ENCODE peak calls at places on chromosome 5, in six cellular contexts. One of them, this sample, is unnamed.

GRCh38 chr5:177094224-177095087 is 7.7 kb downstream of the FGFR4 start:
- DNase-seq in activated CD4-positive, CD25-positive, alpha-beta regulatory T cell treated with anti-CD3 and anti-CD28 coated beads, Interleukin-2, amount 50 U/mL, for 16 hours: no peak
- DNase-seq in Right ventricle myocardium inferior: peak
- DNase-seq in CD8-positive, alpha-beta memory T cell: no peak
- DNase-seq in ELR: no peak
- DNase-seq in NCI-H510A treated with DMSO at 0.1 percent for 48 hours: no peak
- DNase-seq in this sample: peak

GRCh38 chr5:170387775-170388174 is 1.4 kb downstream of the KCNMB1 start:
- DNase-seq in ELR: no peak
- DNase-seq in activated CD4-positive, CD25-positive, alpha-beta regulatory T cell treated with anti-CD3 and anti-CD28 coated beads, Interleukin-2, amount 50 U/mL, for 16 hours: no peak
- DNase-seq in NCI-H510A treated with DMSO at 0.1 percent for 48 hours: no peak
- DNase-seq in CD8-positive, alpha-beta memory T cell: no peak
- DNase-seq in Right ventricle myocardium inferior: no peak
- DNase-seq in this sample: no peak

GRCh38 chr5:89156226-89156625 is 273.2 kb upstream of the MEF2C start:
- DNase-seq in Right ventricle myocardium inferior: no peak
- DNase-seq in NCI-H510A treated with DMSO at 0.1 percent for 48 hours: no peak
- DNase-seq in CD8-positive, alpha-beta memory T cell: no peak
- DNase-seq in ELR: no peak
- DNase-seq in activated CD4-positive, CD25-positive, alpha-beta regulatory T cell treated with anti-CD3 and anti-CD28 coated beads, Interleukin-2, amount 50 U/mL, for 16 hours: no peak
- DNase-seq in this sample: no peak

GRCh38 chr5:4189317-4189716 is 593.7 kb downstream of the IRX1 start:
- DNase-seq in Right ventricle myocardium inferior: no peak
- DNase-seq in activated CD4-positive, CD25-positive, alpha-beta regulatory T cell treated with anti-CD3 and anti-CD28 coated beads, Interleukin-2, amount 50 U/mL, for 16 hours: no peak
- DNase-seq in CD8-positive, alpha-beta memory T cell: peak
- DNase-seq in NCI-H510A treated with DMSO at 0.1 percent for 48 hours: no peak
- DNase-seq in ELR: no peak
- DNase-seq in this sample: no peak

GRCh38 chr5:82597437-82597836 is 319.3 kb upstream of the RPS23 start:
- DNase-seq in CD8-positive, alpha-beta memory T cell: no peak
- DNase-seq in Right ventricle myocardium inferior: no peak
- DNase-seq in activated CD4-positive, CD25-positive, alpha-beta regulatory T cell treated with anti-CD3 and anti-CD28 coated beads, Interleukin-2, amount 50 U/mL, for 16 hours: no peak
- DNase-seq in NCI-H510A treated with DMSO at 0.1 percent for 48 hours: no peak
- DNase-seq in ELR: peak
- DNase-seq in this sample: no peak

GRCh38 chr5:139104577-139105271 is 93.4 kb downstream of the SIL1 start:
- DNase-seq in activated CD4-positive, CD25-positive, alpha-beta regulatory T cell treated with anti-CD3 and anti-CD28 coated beads, Interleukin-2, amount 50 U/mL, for 16 hours: no peak
- DNase-seq in ELR: peak
- DNase-seq in NCI-H510A treated with DMSO at 0.1 percent for 48 hours: peak
- DNase-seq in Right ventricle myocardium inferior: peak
- DNase-seq in CD8-positive, alpha-beta memory T cell: no peak
- DNase-seq in this sample: peak

GRCh38 chr5:16936150-16937022 is at the start of gene MYO10:
- DNase-seq in NCI-H510A treated with DMSO at 0.1 percent for 48 hours: peak
- DNase-seq in Right ventricle myocardium inferior: peak
- DNase-seq in ELR: peak
- DNase-seq in CD8-positive, alpha-beta memory T cell: peak
- DNase-seq in activated CD4-positive, CD25-positive, alpha-beta regulatory T cell treated with anti-CD3 and anti-CD28 coated beads, Interleukin-2, amount 50 U/mL, for 16 hours: no peak
- DNase-seq in this sample: peak

GRCh38 chr5:164054461-164054860 is 549.0 kb downstream of the MAT2B start:
- DNase-seq in NCI-H510A treated with DMSO at 0.1 percent for 48 hours: no peak
- DNase-seq in Right ventricle myocardium inferior: no peak
- DNase-seq in activated CD4-positive, CD25-positive, alpha-beta regulatory T cell treated with anti-CD3 and anti-CD28 coated beads, Interleukin-2, amount 50 U/mL, for 16 hours: no peak
- DNase-seq in ELR: no peak
- DNase-seq in CD8-positive, alpha-beta memory T cell: no peak
- DNase-seq in this sample: no peak

GRCh38 chr5:172801184-172801671 is 30.2 kb upstream of the DUSP1 start:
- DNase-seq in activated CD4-positive, CD25-positive, alpha-beta regulatory T cell treated with anti-CD3 and anti-CD28 coated beads, Interleukin-2, amount 50 U/mL, for 16 hours: no peak
- DNase-seq in CD8-positive, alpha-beta memory T cell: no peak
- DNase-seq in ELR: peak
- DNase-seq in Right ventricle myocardium inferior: no peak
- DNase-seq in NCI-H510A treated with DMSO at 0.1 percent for 48 hours: no peak
- DNase-seq in this sample: peak

GRCh38 chr5:159157552-159157951 is 51.8 kb downstream of the RNF145 start:
- DNase-seq in Right ventricle myocardium inferior: no peak
- DNase-seq in NCI-H510A treated with DMSO at 0.1 percent for 48 hours: no peak
- DNase-seq in CD8-positive, alpha-beta memory T cell: no peak
- DNase-seq in ELR: no peak
- DNase-seq in activated CD4-positive, CD25-positive, alpha-beta regulatory T cell treated with anti-CD3 and anti-CD28 coated beads, Interleukin-2, amount 50 U/mL, for 16 hours: no peak
- DNase-seq in this sample: no peak

GRCh38 chr5:116387738-116388137 is 186.9 kb downstream of the SEMA6A start:
- DNase-seq in NCI-H510A treated with DMSO at 0.1 percent for 48 hours: no peak
- DNase-seq in activated CD4-positive, CD25-positive, alpha-beta regulatory T cell treated with anti-CD3 and anti-CD28 coated beads, Interleukin-2, amount 50 U/mL, for 16 hours: no peak
- DNase-seq in CD8-positive, alpha-beta memory T cell: no peak
- DNase-seq in ELR: no peak
- DNase-seq in Right ventricle myocardium inferior: no peak
- DNase-seq in this sample: no peak

GRCh38 chr5:135203593-135204036 is 169.6 kb upstream of the PITX1 start:
- DNase-seq in CD8-positive, alpha-beta memory T cell: no peak
- DNase-seq in NCI-H510A treated with DMSO at 0.1 percent for 48 hours: no peak
- DNase-seq in Right ventricle myocardium inferior: no peak
- DNase-seq in activated CD4-positive, CD25-positive, alpha-beta regulatory T cell treated with anti-CD3 and anti-CD28 coated beads, Interleukin-2, amount 50 U/mL, for 16 hours: no peak
- DNase-seq in ELR: peak
- DNase-seq in this sample: peak

GRCh38 chr5:97006454-97006853 is 70.6 kb downstream of the LNPEP start:
- DNase-seq in activated CD4-positive, CD25-positive, alpha-beta regulatory T cell treated with anti-CD3 and anti-CD28 coated beads, Interleukin-2, amount 50 U/mL, for 16 hours: no peak
- DNase-seq in Right ventricle myocardium inferior: no peak
- DNase-seq in CD8-positive, alpha-beta memory T cell: no peak
- DNase-seq in ELR: no peak
- DNase-seq in NCI-H510A treated with DMSO at 0.1 percent for 48 hours: no peak
- DNase-seq in this sample: no peak

GRCh38 chr5:95029569-95030366 is 255.1 kb downstream of the MCTP1 start:
- DNase-seq in activated CD4-positive, CD25-positive, alpha-beta regulatory T cell treated with anti-CD3 and anti-CD28 coated beads, Interleukin-2, amount 50 U/mL, for 16 hours: no peak
- DNase-seq in NCI-H510A treated with DMSO at 0.1 percent for 48 hours: no peak
- DNase-seq in Right ventricle myocardium inferior: no peak
- DNase-seq in ELR: peak
- DNase-seq in CD8-positive, alpha-beta memory T cell: no peak
- DNase-seq in this sample: no peak

GRCh38 chr5:169706758-169707450 is 69.8 kb downstream of the DOCK2 start:
- DNase-seq in Right ventricle myocardium inferior: no peak
- DNase-seq in NCI-H510A treated with DMSO at 0.1 percent for 48 hours: no peak
- DNase-seq in ELR: peak
- DNase-seq in activated CD4-positive, CD25-positive, alpha-beta regulatory T cell treated with anti-CD3 and anti-CD28 coated beads, Interleukin-2, amount 50 U/mL, for 16 hours: no peak
- DNase-seq in CD8-positive, alpha-beta memory T cell: no peak
- DNase-seq in this sample: peak

GRCh38 chr5:72185717-72186388 is 78.6 kb downstream of the MAP1B start:
- DNase-seq in Right ventricle myocardium inferior: no peak
- DNase-seq in CD8-positive, alpha-beta memory T cell: no peak
- DNase-seq in NCI-H510A treated with DMSO at 0.1 percent for 48 hours: no peak
- DNase-seq in activated CD4-positive, CD25-positive, alpha-beta regulatory T cell treated with anti-CD3 and anti-CD28 coated beads, Interleukin-2, amount 50 U/mL, for 16 hours: no peak
- DNase-seq in ELR: no peak
- DNase-seq in this sample: peak

GRCh38 chr5:30781642-30782041 is 411.8 kb upstream of the CDH6 start:
- DNase-seq in NCI-H510A treated with DMSO at 0.1 percent for 48 hours: no peak
- DNase-seq in ELR: no peak
- DNase-seq in activated CD4-positive, CD25-positive, alpha-beta regulatory T cell treated with anti-CD3 and anti-CD28 coated beads, Interleukin-2, amount 50 U/mL, for 16 hours: no peak
- DNase-seq in Right ventricle myocardium inferior: no peak
- DNase-seq in CD8-positive, alpha-beta memory T cell: no peak
- DNase-seq in this sample: no peak

GRCh38 chr5:96790851-96791513 is 16.8 kb downstream of the ERAP1 start:
- DNase-seq in Right ventricle myocardium inferior: no peak
- DNase-seq in CD8-positive, alpha-beta memory T cell: no peak
- DNase-seq in ELR: peak
- DNase-seq in NCI-H510A treated with DMSO at 0.1 percent for 48 hours: no peak
- DNase-seq in activated CD4-positive, CD25-positive, alpha-beta regulatory T cell treated with anti-CD3 and anti-CD28 coated beads, Interleukin-2, amount 50 U/mL, for 16 hours: no peak
- DNase-seq in this sample: peak

GRCh38 chr5:61280766-61281427 is 51.2 kb upstream of the ZSWIM6 start:
- DNase-seq in CD8-positive, alpha-beta memory T cell: peak
- DNase-seq in Right ventricle myocardium inferior: no peak
- DNase-seq in NCI-H510A treated with DMSO at 0.1 percent for 48 hours: peak
- DNase-seq in ELR: peak
- DNase-seq in activated CD4-positive, CD25-positive, alpha-beta regulatory T cell treated with anti-CD3 and anti-CD28 coated beads, Interleukin-2, amount 50 U/mL, for 16 hours: no peak
- DNase-seq in this sample: no peak

GRCh38 chr5:39424751-39425524 is at the start of gene DAB2:
- DNase-seq in NCI-H510A treated with DMSO at 0.1 percent for 48 hours: no peak
- DNase-seq in ELR: peak
- DNase-seq in Right ventricle myocardium inferior: peak
- DNase-seq in activated CD4-positive, CD25-positive, alpha-beta regulatory T cell treated with anti-CD3 and anti-CD28 coated beads, Interleukin-2, amount 50 U/mL, for 16 hours: peak
- DNase-seq in CD8-positive, alpha-beta memory T cell: peak
- DNase-seq in this sample: peak

This sample was measured in fibroblast of mammary gland.